ENCODE peak calls at places on chromosomes 1 and 21, in five cellular contexts. E is osteoblast, M is HepG2, K is heart right ventricle, J is aorta. P is an unnamed sample. For H3K4me1, the result is how much of the 10 kb centered on the place peaks cover.

GRCh38 chr1:192678099-192678498 is 42.2 kb downstream of the RGS13 start:
- DNase-seq in E (no peak), M (no peak), J (no peak), K (no peak), P (no peak)

GRCh38 chr21:45262041-45262581 is 25.6 kb downstream of the POFUT2 start:
- DNase-seq in K (no peak), M (no peak), E (peak), J (no peak), P (no peak)

GRCh38 chr1:168386949-168387586 is 106.4 kb downstream of the TBX19 start:
- DNase-seq in K (peak), E (no peak), M (no peak), J (peak), P (peak)

GRCh38 chr1:115491303-115492018 is 150.3 kb upstream of the VANGL1 start:
- DNase-seq in K (no peak), J (no peak), M (no peak), E (no peak), P (no peak)

GRCh38 chr1:206430031-206430983 is 40.0 kb upstream of the IKBKE start:
- DNase-seq in M (no peak), E (peak), J (no peak), K (peak), P (no peak)

GRCh38 chr1:204563780-204564179 is 47.6 kb downstream of the MDM4 start:
- DNase-seq in J (no peak), M (no peak), E (no peak), K (no peak), P (no peak)

GRCh38 chr21:43600642-43601397 is 58.5 kb downstream of the HSF2BP start:
- DNase-seq in M (no peak), K (no peak), J (no peak), E (peak), P (no peak)

GRCh38 chr1:171841931-171842723 is 829 bp downstream of the DNM3 start:
- DNase-seq in K (peak), J (no peak), E (peak), M (no peak), P (peak)

GRCh38 chr1:39110882-39111281 is 84.7 kb downstream of the NDUFS5 start:
- DNase-seq in E (peak), M (no peak), J (no peak), K (no peak), P (no peak)

GRCh38 chr1:9719978-9720722 is 68.6 kb downstream of the PIK3CD start:
- DNase-seq in J (no peak), K (no peak), M (no peak), E (peak), P (no peak)

GRCh38 chr1:9718006-9718680 is 66.6 kb downstream of the PIK3CD start:
- DNase-seq in J (no peak), M (no peak), K (no peak), E (peak), P (no peak)

GRCh38 chr1:9715536-9716226 is 64.2 kb downstream of the PIK3CD start:
- DNase-seq in J (no peak), E (no peak), K (no peak), M (no peak), P (no peak)

GRCh38 chr1:9716404-9717192 is 65.1 kb downstream of the PIK3CD start:
- DNase-seq in J (no peak), E (peak), M (no peak), K (no peak), P (no peak)

GRCh38 chr1:9717193-9718005 is 65.9 kb downstream of the PIK3CD start:
- DNase-seq in K (peak), M (peak), E (peak), J (peak), P (no peak)
- H3K4me3 ChIP-seq in K (peak), M (peak), E (no peak), J (no peak), P (peak)

DNA sequence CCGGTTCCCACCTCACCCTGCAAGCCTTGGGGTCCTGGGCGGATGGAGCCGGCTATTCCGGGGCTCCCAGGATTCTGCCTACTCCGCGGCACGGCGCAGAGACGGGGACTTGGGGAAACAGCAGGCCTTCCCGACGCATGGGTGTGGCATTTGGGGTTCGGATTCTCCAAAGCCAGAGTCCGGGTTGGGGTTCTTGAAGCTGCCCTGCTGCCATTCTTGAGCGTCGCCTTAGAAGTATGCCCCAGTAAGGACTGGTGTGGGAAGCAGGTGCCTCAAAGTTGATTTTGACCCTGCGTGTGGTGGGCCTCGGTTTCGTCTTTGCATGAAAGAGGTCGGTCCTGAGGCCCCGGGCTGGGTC is 624 bp downstream of the GUK1 start:
- DNase-seq in M (no peak), J (no peak), E (peak), K (no peak), P (peak)
- H3K4me1 ChIP-seq in M (under half), J (under half), E (under half), K (under half), P (under half)

DNA sequence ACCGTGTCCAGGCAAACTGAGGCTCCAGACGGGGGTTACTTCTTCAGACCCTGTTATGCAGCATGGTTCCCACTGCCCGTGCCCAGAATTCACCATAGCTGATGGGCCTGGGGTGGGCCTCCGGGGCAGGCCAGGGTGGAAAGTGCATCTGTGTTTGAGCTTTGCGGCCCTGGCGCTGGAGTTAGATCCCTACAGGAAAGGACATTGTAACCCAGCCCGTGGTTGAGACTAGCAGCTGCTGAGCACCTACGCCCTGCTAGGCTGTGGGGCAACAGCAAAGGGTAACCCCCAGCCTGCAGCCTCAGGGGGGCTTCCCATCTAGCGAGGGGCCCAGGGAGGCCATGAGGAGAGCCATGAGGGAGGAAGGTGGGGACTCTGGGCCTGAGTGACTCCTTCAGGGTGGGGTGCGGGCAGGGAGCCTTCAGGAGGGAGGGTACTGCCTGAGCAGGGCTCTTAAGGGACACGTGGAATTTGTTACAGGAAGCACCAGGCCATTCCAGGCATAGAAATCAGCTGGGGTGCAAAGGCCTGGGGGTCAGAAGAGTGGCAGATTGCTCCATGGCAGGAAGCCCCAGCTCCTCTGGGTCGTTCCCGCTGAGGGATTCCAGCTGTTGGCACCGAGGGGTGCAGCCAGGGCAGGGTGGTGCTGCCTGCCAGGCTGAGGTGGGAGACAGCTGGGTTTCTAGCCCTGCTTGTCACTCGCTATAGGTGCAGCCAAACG is 18.9 kb downstream of the TNFRSF1B start:
- DNase-seq in M (no peak), J (no peak), K (no peak), E (no peak), P (peak)
- H3K27ac ChIP-seq in M (no peak), J (no peak), K (peak), E (peak), P (no peak)

GRCh38 chr1:3677411-3677944 is 25.2 kb downstream of the TP73 start:
- DNase-seq in J (peak), M (no peak), E (no peak), K (no peak), P (no peak)
- H3K4me3 ChIP-seq in J (no peak), M (no peak), E (no peak), K (no peak), P (no peak)

DNA sequence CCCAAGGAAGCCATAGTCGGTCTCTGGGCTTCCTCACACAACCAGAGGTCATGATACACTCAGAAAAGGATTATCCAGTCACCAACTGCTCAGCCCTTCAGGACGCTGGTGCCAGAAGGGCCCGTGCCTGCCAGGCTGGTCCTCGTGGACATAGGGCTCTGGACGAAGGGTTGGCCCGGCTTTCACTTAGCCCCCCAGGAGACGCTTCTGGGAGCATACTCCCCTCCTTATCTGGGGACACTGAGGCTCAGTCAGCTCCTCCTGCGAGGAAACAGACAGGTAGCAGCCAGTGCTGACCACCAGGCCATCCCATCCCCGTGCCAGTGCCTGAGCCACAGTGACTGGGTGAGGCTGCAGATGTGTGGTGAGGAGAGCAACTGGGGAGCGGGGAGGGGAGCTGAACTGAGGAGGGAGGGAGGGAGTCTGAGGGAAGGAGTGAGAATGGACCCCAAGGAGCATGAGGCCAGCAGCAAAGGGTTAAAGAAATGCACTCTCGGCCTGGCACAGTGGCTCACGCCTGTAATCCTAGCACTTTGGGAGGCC is 17.9 kb upstream of the LAPTM5 start:
- DNase-seq in M (no peak), J (no peak), E (peak), K (no peak), P (no peak)
- H3K4me1 ChIP-seq in M (under half), J (under half), E (under half), K (under half), P (under half)

DNA sequence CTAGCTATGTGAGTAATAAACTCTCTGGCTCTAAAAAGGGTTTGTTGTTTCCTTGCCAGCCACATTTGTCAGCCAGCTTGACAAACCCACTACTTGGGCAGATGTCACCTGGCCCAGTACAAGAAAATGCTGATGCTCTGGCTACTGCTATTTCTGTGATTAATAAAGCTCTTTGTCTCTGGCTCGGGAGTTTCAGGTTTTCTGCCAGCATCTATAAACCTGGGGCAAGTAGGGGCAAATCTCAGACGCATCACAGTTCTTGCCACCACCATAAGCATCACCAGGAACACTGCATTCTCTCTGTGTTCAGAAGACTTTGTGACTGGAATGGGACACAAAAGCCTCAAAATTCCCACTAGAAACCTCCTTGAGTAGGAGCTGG is 2.5 kb downstream of the ITLN2 start:
- DNase-seq in K (no peak), E (peak), J (no peak), M (no peak), P (no peak)
- H3K27ac ChIP-seq in K (no peak), E (no peak), J (no peak), M (no peak), P (no peak)

DNA sequence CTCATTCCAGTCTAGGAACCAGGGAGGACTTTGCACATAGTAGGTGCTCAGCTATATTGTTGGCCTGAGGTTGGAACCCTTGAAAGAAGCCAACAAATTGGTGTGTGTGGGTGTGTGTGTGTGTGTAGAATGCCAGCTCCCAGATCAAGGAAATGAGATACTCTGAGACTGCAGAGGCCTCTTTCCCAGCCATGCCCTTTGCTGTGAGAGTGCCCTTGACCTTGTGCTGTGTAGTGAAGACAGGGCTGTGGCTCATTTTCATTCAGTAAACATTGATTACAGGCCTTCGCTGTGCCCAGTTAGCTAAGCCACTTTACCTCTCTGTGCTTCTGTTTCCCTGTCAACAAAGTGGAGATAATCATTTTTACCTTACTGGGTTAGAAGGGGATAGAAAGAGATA is 3.2 kb downstream of the CYP4B1 start:
- DNase-seq in E (no peak), M (no peak), K (no peak), J (no peak), P (no peak)
- H3K4me3 ChIP-seq in E (no peak), M (no peak), K (no peak), J (no peak), P (no peak)

P was measured in pancreas.